ENCODE peak calls at places on chromosomes 1 and 21, in four cellular contexts. O, Z, L and S are unnamed samples.

GRCh38 chr1:93798301-93798700 is 80.7 kb downstream of the DNTTIP2 start:
- DNase-seq in Z (no peak), L (no peak), O (no peak), S (no peak)

GRCh38 chr1:65360654-65361053 is 51.3 kb downstream of the DNAJC6 start:
- DNase-seq in L (no peak), Z (no peak), O (no peak), S (no peak)

GRCh38 chr1:172662464-172663109 is 3.7 kb downstream of the FASLG start:
- DNase-seq in Z (peak), O (no peak), L (peak), S (no peak)

GRCh38 chr1:235702412-235702811 is 52.8 kb upstream of the GNG4 start:
- DNase-seq in O (no peak), L (no peak), Z (no peak), S (no peak)

GRCh38 chr1:200670215-200671118 is 760 bp upstream of the DDX59 start:
- DNase-seq in Z (no peak), O (peak), L (no peak), S (peak)

GRCh38 chr1:76832521-76832920 is 34.8 kb upstream of the ST6GALNAC5 start:
- DNase-seq in Z (no peak), O (no peak), L (no peak), S (no peak)

GRCh38 chr1:39902121-39902807 is 547 bp upstream of the MYCL start:
- DNase-seq in O (peak), Z (peak), L (peak), S (peak)

GRCh38 chr1:176789571-176790090 is 326.7 kb downstream of the PAPPA2 start:
- DNase-seq in O (no peak), Z (no peak), L (no peak), S (no peak)

GRCh38 chr1:107009286-107009685 is 47.2 kb upstream of the PRMT6 start:
- DNase-seq in L (no peak), O (no peak), Z (no peak), S (no peak)

GRCh38 chr1:37272626-37273025 is 201.8 kb upstream of the ZC3H12A start:
- DNase-seq in O (no peak), Z (no peak), L (no peak), S (no peak)

GRCh38 chr1:238239343-238239742 is 348.6 kb upstream of the ZP4 start:
- DNase-seq in L (no peak), O (no peak), Z (no peak), S (no peak)

GRCh38 chr1:235612761-235613160 is 36.8 kb downstream of the GNG4 start:
- DNase-seq in Z (no peak), O (no peak), L (no peak), S (no peak)

GRCh38 chr1:85626818-85627217 is 46.3 kb downstream of the CCN1 start:
- DNase-seq in L (no peak), O (no peak), Z (no peak), S (no peak)

GRCh38 chr21:39863111-39863510 is 4.1 kb upstream of the PCP4 start:
- DNase-seq in L (no peak), O (peak), Z (no peak), S (peak)

GRCh38 chr1:233477359-233477758 is 136.5 kb upstream of the KCNK1 start:
- DNase-seq in Z (no peak), L (no peak), O (no peak), S (no peak)